ENCODE peak calls at places on chromosomes 7 and 10, in ten cellular contexts. One of them, this sample, is unnamed.

GRCh38 chr10:44913312-44914079 is 2.4 kb downstream of the TMEM72 start:
- DNase-seq in PC-9: no peak
- DNase-seq in neural progenitor cell: no peak
- DNase-seq in kidney: no peak
- DNase-seq in cardiac muscle cell: peak; percentile 86
- DNase-seq in OCI-LY7: peak; percentile 31
- DNase-seq in tibial artery: no peak
- DNase-seq in prostate gland: no peak
- DNase-seq in esophagus muscularis mucosa: no peak
- DNase-seq in endodermal cell: no peak
- DNase-seq in this sample: no peak

GRCh38 chr10:99843310-99843709 is 60.9 kb downstream of the ABCC2 start:
- DNase-seq in kidney: no peak
- DNase-seq in neural progenitor cell: peak; percentile 9
- DNase-seq in OCI-LY7: no peak
- DNase-seq in tibial artery: no peak
- DNase-seq in prostate gland: no peak
- DNase-seq in cardiac muscle cell: no peak
- DNase-seq in PC-9: no peak
- DNase-seq in esophagus muscularis mucosa: peak; percentile 37
- DNase-seq in endodermal cell: no peak
- DNase-seq in this sample: no peak

GRCh38 chr7:95684037-95684436 is 87.7 kb upstream of the PDK4 start:
- DNase-seq in kidney: no peak
- DNase-seq in cardiac muscle cell: peak; percentile 75
- DNase-seq in neural progenitor cell: peak; percentile 27
- DNase-seq in esophagus muscularis mucosa: no peak
- DNase-seq in endodermal cell: no peak
- DNase-seq in PC-9: peak; percentile 36
- DNase-seq in tibial artery: no peak
- DNase-seq in prostate gland: no peak
- DNase-seq in OCI-LY7: no peak
- DNase-seq in this sample: peak; percentile 14

GRCh38 chr10:22657566-22658190 is 56.7 kb downstream of the PIP4K2A start:
- DNase-seq in cardiac muscle cell: peak; percentile 64
- DNase-seq in kidney: no peak
- DNase-seq in OCI-LY7: no peak
- DNase-seq in PC-9: no peak
- DNase-seq in endodermal cell: no peak
- DNase-seq in prostate gland: no peak
- DNase-seq in neural progenitor cell: no peak
- DNase-seq in tibial artery: no peak
- DNase-seq in esophagus muscularis mucosa: no peak
- DNase-seq in this sample: no peak

GRCh38 chr10:3995302-3996210 is 210.5 kb upstream of the KLF6 start:
- DNase-seq in PC-9: no peak
- DNase-seq in cardiac muscle cell: peak; percentile 69
- DNase-seq in tibial artery: no peak
- DNase-seq in kidney: no peak
- DNase-seq in prostate gland: no peak
- DNase-seq in neural progenitor cell: no peak
- DNase-seq in esophagus muscularis mucosa: peak; percentile 50
- DNase-seq in endodermal cell: no peak
- DNase-seq in OCI-LY7: no peak
- DNase-seq in this sample: no peak

GRCh38 chr7:143068446-143068845 is 16.3 kb downstream of the OR6V1 start:
- DNase-seq in neural progenitor cell: no peak
- DNase-seq in kidney: no peak
- DNase-seq in endodermal cell: no peak
- DNase-seq in OCI-LY7: no peak
- DNase-seq in cardiac muscle cell: no peak
- DNase-seq in PC-9: no peak
- DNase-seq in tibial artery: no peak
- DNase-seq in prostate gland: no peak
- DNase-seq in esophagus muscularis mucosa: no peak
- DNase-seq in this sample: no peak

GRCh38 chr10:73886085-73886529 is 11.8 kb upstream of the CAMK2G start:
- DNase-seq in kidney: peak; percentile 78
- DNase-seq in OCI-LY7: peak; percentile 84
- DNase-seq in PC-9: peak; percentile 59
- DNase-seq in prostate gland: peak; percentile 74
- DNase-seq in tibial artery: peak; percentile 72
- DNase-seq in neural progenitor cell: peak; percentile 86
- DNase-seq in cardiac muscle cell: peak; percentile 87
- DNase-seq in esophagus muscularis mucosa: no peak
- DNase-seq in endodermal cell: peak; percentile 93
- DNase-seq in this sample: peak; percentile 88

GRCh38 chr10:3068968-3069737 is 1.8 kb downstream of the PFKP start:
- DNase-seq in PC-9: no peak
- DNase-seq in tibial artery: no peak
- DNase-seq in prostate gland: no peak
- DNase-seq in kidney: no peak
- DNase-seq in OCI-LY7: peak; percentile 55
- DNase-seq in cardiac muscle cell: peak; percentile 40
- DNase-seq in esophagus muscularis mucosa: no peak
- DNase-seq in neural progenitor cell: peak; percentile 61
- DNase-seq in endodermal cell: peak; percentile 76
- DNase-seq in this sample: no peak

GRCh38 chr7:1569833-1570632 is at the start of gene PSMG3:
- DNase-seq in PC-9: peak; percentile 80
- DNase-seq in neural progenitor cell: peak; percentile 91
- DNase-seq in OCI-LY7: peak; percentile 94
- DNase-seq in tibial artery: peak; percentile 88
- DNase-seq in cardiac muscle cell: peak; percentile 93
- DNase-seq in kidney: peak; percentile 98
- DNase-seq in esophagus muscularis mucosa: peak; percentile 97
- DNase-seq in prostate gland: peak; percentile 89
- DNase-seq in endodermal cell: peak; percentile 92
- DNase-seq in this sample: peak; percentile 92

GRCh38 chr10:73843254-73843653 is 31.1 kb downstream of the CAMK2G start:
- DNase-seq in esophagus muscularis mucosa: no peak
- DNase-seq in prostate gland: no peak
- DNase-seq in kidney: no peak
- DNase-seq in cardiac muscle cell: no peak
- DNase-seq in neural progenitor cell: no peak
- DNase-seq in tibial artery: no peak
- DNase-seq in PC-9: peak; percentile 58
- DNase-seq in endodermal cell: no peak
- DNase-seq in OCI-LY7: no peak
- DNase-seq in this sample: no peak

GRCh38 chr7:70574970-70575799 is 556.8 kb upstream of the GALNT17 start:
- DNase-seq in tibial artery: no peak
- DNase-seq in PC-9: no peak
- DNase-seq in prostate gland: no peak
- DNase-seq in esophagus muscularis mucosa: no peak
- DNase-seq in cardiac muscle cell: no peak
- DNase-seq in kidney: no peak
- DNase-seq in neural progenitor cell: peak; percentile 78
- DNase-seq in OCI-LY7: no peak
- DNase-seq in endodermal cell: peak; percentile 32
- DNase-seq in this sample: no peak

GRCh38 chr7:45238806-45239205 is 81.2 kb downstream of the RAMP3 start:
- DNase-seq in neural progenitor cell: no peak
- DNase-seq in kidney: no peak
- DNase-seq in esophagus muscularis mucosa: peak; percentile 90
- DNase-seq in cardiac muscle cell: no peak
- DNase-seq in OCI-LY7: no peak
- DNase-seq in tibial artery: no peak
- DNase-seq in endodermal cell: no peak
- DNase-seq in prostate gland: no peak
- DNase-seq in PC-9: no peak
- DNase-seq in this sample: no peak

GRCh38 chr7:151404216-151405011 is 5.4 kb downstream of the WDR86 start:
- DNase-seq in OCI-LY7: no peak
- DNase-seq in PC-9: peak; percentile 59
- DNase-seq in neural progenitor cell: no peak
- DNase-seq in kidney: peak; percentile 90
- DNase-seq in prostate gland: no peak
- DNase-seq in tibial artery: no peak
- DNase-seq in endodermal cell: peak; percentile 32
- DNase-seq in esophagus muscularis mucosa: no peak
- DNase-seq in cardiac muscle cell: peak; percentile 78
- DNase-seq in this sample: no peak

GRCh38 chr10:102644646-102645387 is 538 bp downstream of the TRIM8 start:
- DNase-seq in PC-9: peak; percentile 54
- DNase-seq in OCI-LY7: peak; percentile 92
- DNase-seq in cardiac muscle cell: peak; percentile 75
- DNase-seq in prostate gland: peak; percentile 78
- DNase-seq in kidney: peak; percentile 94
- DNase-seq in endodermal cell: peak; percentile 94
- DNase-seq in tibial artery: peak; percentile 85
- DNase-seq in esophagus muscularis mucosa: no peak
- DNase-seq in neural progenitor cell: peak; percentile 89
- DNase-seq in this sample: peak; percentile 86

GRCh38 chr10:76961841-76962240 is 675.8 kb downstream of the KCNMA1 start:
- DNase-seq in prostate gland: no peak
- DNase-seq in kidney: no peak
- DNase-seq in esophagus muscularis mucosa: no peak
- DNase-seq in neural progenitor cell: no peak
- DNase-seq in tibial artery: no peak
- DNase-seq in endodermal cell: no peak
- DNase-seq in cardiac muscle cell: no peak
- DNase-seq in OCI-LY7: no peak
- DNase-seq in PC-9: no peak
- DNase-seq in this sample: no peak

GRCh38 chr10:97328646-97329453 is 5.7 kb downstream of the FRAT2 start:
- DNase-seq in OCI-LY7: no peak
- DNase-seq in prostate gland: no peak
- DNase-seq in endodermal cell: no peak
- DNase-seq in neural progenitor cell: no peak
- DNase-seq in esophagus muscularis mucosa: no peak
- DNase-seq in cardiac muscle cell: no peak
- DNase-seq in tibial artery: no peak
- DNase-seq in PC-9: peak; percentile 64
- DNase-seq in kidney: peak; percentile 6
- DNase-seq in this sample: no peak

GRCh38 chr10:82378146-82378545 is 503.2 kb downstream of the NRG3 start:
- DNase-seq in prostate gland: no peak
- DNase-seq in endodermal cell: no peak
- DNase-seq in tibial artery: peak; percentile 59
- DNase-seq in neural progenitor cell: no peak
- DNase-seq in esophagus muscularis mucosa: peak; percentile 78
- DNase-seq in cardiac muscle cell: peak; percentile 80
- DNase-seq in kidney: no peak
- DNase-seq in OCI-LY7: no peak
- DNase-seq in PC-9: no peak
- DNase-seq in this sample: peak; percentile 43

GRCh38 chr10:82383350-82383749 is 508.4 kb downstream of the NRG3 start:
- DNase-seq in PC-9: no peak
- DNase-seq in endodermal cell: no peak
- DNase-seq in kidney: no peak
- DNase-seq in OCI-LY7: no peak
- DNase-seq in tibial artery: no peak
- DNase-seq in prostate gland: no peak
- DNase-seq in neural progenitor cell: no peak
- DNase-seq in esophagus muscularis mucosa: no peak
- DNase-seq in cardiac muscle cell: no peak
- DNase-seq in this sample: no peak

DNA sequence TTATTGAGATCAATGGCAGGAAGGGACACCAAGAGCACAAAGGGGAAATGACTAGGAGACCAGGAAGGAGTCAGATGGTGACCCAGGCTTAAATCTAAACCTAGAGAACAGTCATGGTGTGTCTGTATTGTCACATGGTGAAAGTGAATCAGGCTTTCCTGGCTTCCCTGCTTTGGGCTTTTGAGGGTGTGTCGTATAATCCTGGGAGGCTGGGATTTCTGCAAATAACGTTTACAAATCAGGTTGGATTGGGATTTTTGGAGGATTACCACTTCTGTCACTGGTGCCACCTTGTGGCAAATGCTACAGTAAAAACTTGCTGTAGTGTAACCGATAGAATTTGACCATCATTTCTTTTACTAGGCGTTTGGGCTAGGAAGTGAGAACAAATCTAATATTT is 502.6 kb downstream of the NRG3 start:
- DNase-seq in OCI-LY7: no peak
- DNase-seq in kidney: no peak
- DNase-seq in endodermal cell: peak; percentile 71
- DNase-seq in esophagus muscularis mucosa: peak; percentile 85
- DNase-seq in prostate gland: no peak
- DNase-seq in PC-9: no peak
- DNase-seq in cardiac muscle cell: peak; percentile 44
- DNase-seq in neural progenitor cell: peak; percentile 44
- DNase-seq in tibial artery: no peak
- DNase-seq in this sample: no peak
- TF ChIP-seq CTCF in OCI-LY7: peak; percentile 56
- TF ChIP-seq CTCF in kidney: no peak
- TF ChIP-seq CTCF in endodermal cell: peak; percentile 82
- TF ChIP-seq CTCF in esophagus muscularis mucosa: peak; percentile 5
- TF ChIP-seq CTCF in prostate gland: no peak
- TF ChIP-seq CTCF in PC-9: peak; percentile 48
- TF ChIP-seq CTCF in cardiac muscle cell: peak; percentile 35
- TF ChIP-seq CTCF in neural progenitor cell: peak; percentile 59
- TF ChIP-seq CTCF in tibial artery: no peak
- TF ChIP-seq CTCF in this sample: peak; percentile 40

DNA sequence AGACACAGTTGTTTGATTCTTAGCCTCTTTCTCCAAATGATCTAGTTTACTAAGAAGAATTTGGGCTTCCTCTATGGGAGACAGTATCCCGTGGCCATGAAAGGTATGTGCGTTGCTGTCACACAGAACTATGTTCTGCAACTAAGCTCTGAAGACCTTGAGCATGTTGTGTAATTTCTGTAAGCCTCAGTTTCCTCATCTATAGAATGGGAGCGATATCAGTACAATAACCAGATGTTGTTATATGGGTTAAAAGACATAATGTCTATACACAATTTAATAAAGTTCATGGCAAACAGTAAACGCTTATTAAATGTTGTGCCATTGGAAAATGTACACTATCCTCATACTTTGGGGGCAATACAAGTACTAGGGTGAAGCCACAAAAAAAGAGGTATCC is 185.5 kb upstream of the ASAH2 start:
- DNase-seq in prostate gland: no peak
- DNase-seq in kidney: no peak
- DNase-seq in esophagus muscularis mucosa: no peak
- DNase-seq in tibial artery: no peak
- DNase-seq in cardiac muscle cell: no peak
- DNase-seq in OCI-LY7: no peak
- DNase-seq in PC-9: no peak
- DNase-seq in neural progenitor cell: no peak
- DNase-seq in endodermal cell: no peak
- DNase-seq in this sample: no peak
- H3K27ac ChIP-seq in prostate gland: no peak overlapping the region
- H3K27ac ChIP-seq in kidney: no peak overlapping the region
- H3K27ac ChIP-seq in esophagus muscularis mucosa: no peak overlapping the region
- H3K27ac ChIP-seq in tibial artery: no peak overlapping the region
- H3K27ac ChIP-seq in cardiac muscle cell: no peak overlapping the region
- H3K27ac ChIP-seq in OCI-LY7: no peak overlapping the region
- H3K27ac ChIP-seq in PC-9: no peak overlapping the region
- H3K27ac ChIP-seq in neural progenitor cell: no peak overlapping the region
- H3K27ac ChIP-seq in endodermal cell: no peak overlapping the region
- H3K27ac ChIP-seq in this sample: no peak overlapping the region

GRCh38 chr10:43640603-43641002 is 8.1 kb downstream of the ZNF32 start:
- DNase-seq in neural progenitor cell: no peak
- DNase-seq in PC-9: no peak
- DNase-seq in kidney: no peak
- DNase-seq in esophagus muscularis mucosa: no peak
- DNase-seq in tibial artery: no peak
- DNase-seq in OCI-LY7: no peak
- DNase-seq in prostate gland: no peak
- DNase-seq in endodermal cell: no peak
- DNase-seq in cardiac muscle cell: no peak
- DNase-seq in this sample: no peak
- H3K9me3 ChIP-seq in neural progenitor cell: peaks cover 43% of the 10 kb centered on the region
- H3K9me3 ChIP-seq in PC-9: peaks cover 35% of the 10 kb centered on the region
- H3K9me3 ChIP-seq in kidney: peaks cover 55% of the 10 kb centered on the region
- H3K9me3 ChIP-seq in esophagus muscularis mucosa: peaks cover 73% of the 10 kb centered on the region
- H3K9me3 ChIP-seq in tibial artery: peaks cover 12% of the 10 kb centered on the region
- H3K9me3 ChIP-seq in OCI-LY7: no peaks in the 10 kb centered on the region
- H3K9me3 ChIP-seq in prostate gland: no peaks in the 10 kb centered on the region
- H3K9me3 ChIP-seq in endodermal cell: peaks cover 67% of the 10 kb centered on the region
- H3K9me3 ChIP-seq in cardiac muscle cell: peaks cover 2% of the 10 kb centered on the region
- H3K9me3 ChIP-seq in this sample: peaks cover 31% of the 10 kb centered on the region

GRCh38 chr10:17409170-17409733 is 45.1 kb downstream of the ST8SIA6 start:
- DNase-seq in tibial artery: no peak
- DNase-seq in kidney: no peak
- DNase-seq in esophagus muscularis mucosa: no peak
- DNase-seq in prostate gland: no peak
- DNase-seq in OCI-LY7: no peak
- DNase-seq in neural progenitor cell: no peak
- DNase-seq in cardiac muscle cell: peak; percentile 33
- DNase-seq in PC-9: no peak
- DNase-seq in endodermal cell: peak; percentile 36
- DNase-seq in this sample: no peak
- TF ChIP-seq CTCF in tibial artery: peak; percentile 32
- TF ChIP-seq CTCF in kidney: no peak
- TF ChIP-seq CTCF in esophagus muscularis mucosa: no peak
- TF ChIP-seq CTCF in prostate gland: peak; percentile 16
- TF ChIP-seq CTCF in OCI-LY7: peak; percentile 51
- TF ChIP-seq CTCF in neural progenitor cell: peak; percentile 45
- TF ChIP-seq CTCF in cardiac muscle cell: peak; percentile 51
- TF ChIP-seq CTCF in PC-9: peak; percentile 62
- TF ChIP-seq CTCF in endodermal cell: peak; percentile 66
- TF ChIP-seq CTCF in this sample: peak; percentile 41